ENCODE peak calls at places on chromosomes 2 and 18, in ten cellular contexts. V, Y, C, M, W, K, Z, P, I and J are unnamed samples.
A peak's percentile ranks its signal among the peaks of the same experiment; 100 is the strongest.

GRCh38 chr2:115122701-115123100 is 680.3 kb downstream of the DPP10 start:
- DNase-seq in I (no peak), K (no peak), C (no peak), W (no peak), Y (no peak), M (no peak), P (no peak), Z (no peak), V (no peak), J (no peak)

GRCh38 chr2:148021059-148021985 is at the start of gene MBD5:
- DNase-seq in I (peak; percentile 23), V (peak; percentile 26), Y (peak; percentile 21), W (peak; percentile 37), C (peak; percentile 17), K (peak; percentile 14), P (peak; percentile 88), Z (peak; percentile 46), M (peak; percentile 67), J (peak; percentile 2)

GRCh38 chr2:5849596-5849995 is 157.4 kb downstream of the SOX11 start:
- DNase-seq in M (no peak), C (no peak), I (no peak), V (no peak), Z (no peak), Y (no peak), W (no peak), P (no peak), K (no peak), J (no peak)

GRCh38 chr2:95269036-95269680 is 5.1 kb upstream of the PROM2 start:
- DNase-seq in K (no peak), P (peak; percentile 53), Y (no peak), I (no peak), Z (no peak), C (no peak), V (no peak), W (peak; percentile 18), M (no peak), J (no peak)

GRCh38 chr2:111202266-111203040 is 81.7 kb downstream of the BCL2L11 start:
- DNase-seq in Y (no peak), V (no peak), C (no peak), K (no peak), W (no peak), Z (no peak), M (peak; percentile 91), I (no peak), P (no peak), J (no peak)

GRCh38 chr2:1767939-1768691 is 23.8 kb upstream of the PXDN start:
- DNase-seq in Z (no peak), I (no peak), P (no peak), K (no peak), Y (no peak), C (no peak), W (peak; percentile 22), V (no peak), M (no peak), J (no peak)

GRCh38 chr2:96839288-96839874 is 4.4 kb downstream of the ANKRD23 start:
- DNase-seq in M (no peak), V (no peak), W (peak; percentile 82), C (no peak), Y (peak; percentile 82), P (peak; percentile 96), Z (peak; percentile 85), I (peak; percentile 93), K (no peak), J (no peak)

GRCh38 chr2:46010925-46011490 is 286.2 kb upstream of the EPAS1 start:
- DNase-seq in V (peak; percentile 72), Z (no peak), M (peak; percentile 72), P (no peak), K (no peak), Y (no peak), I (no peak), C (no peak), W (no peak), J (no peak)

GRCh38 chr2:171522057-171522803 is at the start of gene CYBRD1:
- DNase-seq in K (peak; percentile 83), M (peak; percentile 71), P (peak; percentile 86), V (peak; percentile 78), C (peak; percentile 92), I (peak; percentile 95), Y (peak; percentile 47), Z (peak; percentile 80), W (peak; percentile 83), J (no peak)

GRCh38 chr2:171521361-171522056 is 765 bp upstream of the CYBRD1 start:
- DNase-seq in I (no peak), Z (no peak), K (no peak), W (no peak), V (peak; percentile 27), P (no peak), Y (no peak), M (peak; percentile 8), C (no peak), J (no peak)

GRCh38 chr2:171522804-171523338 is 597 bp downstream of the CYBRD1 start:
- DNase-seq in C (peak; percentile 75), W (no peak), Z (peak; percentile 32), M (no peak), V (no peak), K (peak; percentile 21), Y (no peak), P (peak; percentile 81), I (peak; percentile 89), J (no peak)

GRCh38 chr2:171523969-171524401 is 1.7 kb downstream of the CYBRD1 start:
- DNase-seq in V (no peak), Y (peak; percentile 55), W (no peak), Z (no peak), C (no peak), K (peak; percentile 44), P (no peak), I (no peak), M (no peak), J (no peak)

GRCh38 chr2:171523339-171523931 is 1.2 kb downstream of the CYBRD1 start:
- DNase-seq in P (peak; percentile 87), V (peak; percentile 72), W (peak; percentile 63), Y (peak; percentile 74), C (peak; percentile 67), K (peak; percentile 76), Z (peak; percentile 71), M (peak; percentile 87), I (peak; percentile 91), J (no peak)
- H3K27ac ChIP-seq in P (peak overlapping the region; percentile 81), V (peak overlapping the region; percentile 72), W (peak overlapping the region; percentile 93), Y (peak overlapping the region; percentile 97), C (peak overlapping the region; percentile 92), K (peak overlapping the region; percentile 93), Z (peak overlapping the region; percentile 87), M (peak overlapping the region; percentile 52), I (peak overlapping the region; percentile 96), J (no peak overlapping the region)

GRCh38 chr2:224584111-224584764 is 925 bp downstream of the CUL3 start:
- DNase-seq in Y (no peak), Z (peak; percentile 36), W (peak; percentile 36), C (no peak), K (peak; percentile 6), I (no peak), V (peak; percentile 30), M (peak; percentile 56), P (peak; percentile 88), J (no peak)
- TF ChIP-seq POLR2AphosphoS5 in Y (no peak), Z (no peak), W (no peak), C (no peak), K (no peak), I (no peak), V (no peak), M (no peak), P (no peak), J (no peak)

GRCh38 chr2:152507941-152508340 is 173.0 kb downstream of the FMNL2 start:
- DNase-seq in C (no peak), Y (no peak), P (no peak), I (no peak), Z (no peak), V (no peak), K (no peak), M (no peak), W (no peak), J (no peak)

GRCh38 chr2:152504618-152505017 is 169.6 kb downstream of the FMNL2 start:
- DNase-seq in I (no peak), P (no peak), Y (no peak), V (no peak), K (no peak), W (no peak), C (no peak), M (no peak), Z (no peak), J (peak; percentile 53)

GRCh38 chr2:152505495-152505906 is 170.5 kb downstream of the FMNL2 start:
- DNase-seq in V (no peak), M (peak; percentile 82), Y (no peak), I (no peak), C (peak; percentile 29), W (no peak), K (no peak), Z (no peak), P (no peak), J (peak; percentile 92)

GRCh38 chr2:152508446-152508845 is 173.5 kb downstream of the FMNL2 start:
- DNase-seq in C (no peak), P (no peak), Y (no peak), Z (no peak), M (peak; percentile 83), W (no peak), I (no peak), K (no peak), V (no peak), J (no peak)

DNA sequence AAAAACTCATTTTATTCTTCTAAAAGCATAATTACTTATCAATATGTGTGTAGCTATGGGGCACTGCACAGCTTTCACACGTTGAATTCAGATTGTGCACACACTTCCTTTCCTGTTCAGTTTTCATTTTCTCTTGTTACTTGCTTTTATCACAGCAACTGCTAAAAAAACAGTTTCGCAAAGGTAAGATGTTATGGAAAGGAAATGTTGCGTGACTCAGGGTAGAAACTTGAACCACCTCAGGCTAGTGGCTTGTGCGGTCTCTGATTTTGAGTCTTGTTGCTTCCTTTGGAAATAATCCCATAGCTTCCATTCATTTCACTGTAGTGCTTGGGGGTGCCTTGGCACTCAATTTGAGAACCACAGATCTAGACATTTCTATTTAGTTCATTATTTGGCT is 171.9 kb downstream of the FMNL2 start:
- DNase-seq in Y (no peak), W (no peak), P (no peak), I (no peak), M (peak; percentile 81), C (no peak), Z (no peak), V (no peak), K (no peak), J (peak; percentile 79)
- H3K27ac ChIP-seq in Y (no peak overlapping the region), W (no peak overlapping the region), P (no peak overlapping the region), I (no peak overlapping the region), M (peak overlapping the region; percentile 41), C (no peak overlapping the region), Z (no peak overlapping the region), V (no peak overlapping the region), K (no peak overlapping the region), J (peak overlapping the region; percentile 98)

DNA sequence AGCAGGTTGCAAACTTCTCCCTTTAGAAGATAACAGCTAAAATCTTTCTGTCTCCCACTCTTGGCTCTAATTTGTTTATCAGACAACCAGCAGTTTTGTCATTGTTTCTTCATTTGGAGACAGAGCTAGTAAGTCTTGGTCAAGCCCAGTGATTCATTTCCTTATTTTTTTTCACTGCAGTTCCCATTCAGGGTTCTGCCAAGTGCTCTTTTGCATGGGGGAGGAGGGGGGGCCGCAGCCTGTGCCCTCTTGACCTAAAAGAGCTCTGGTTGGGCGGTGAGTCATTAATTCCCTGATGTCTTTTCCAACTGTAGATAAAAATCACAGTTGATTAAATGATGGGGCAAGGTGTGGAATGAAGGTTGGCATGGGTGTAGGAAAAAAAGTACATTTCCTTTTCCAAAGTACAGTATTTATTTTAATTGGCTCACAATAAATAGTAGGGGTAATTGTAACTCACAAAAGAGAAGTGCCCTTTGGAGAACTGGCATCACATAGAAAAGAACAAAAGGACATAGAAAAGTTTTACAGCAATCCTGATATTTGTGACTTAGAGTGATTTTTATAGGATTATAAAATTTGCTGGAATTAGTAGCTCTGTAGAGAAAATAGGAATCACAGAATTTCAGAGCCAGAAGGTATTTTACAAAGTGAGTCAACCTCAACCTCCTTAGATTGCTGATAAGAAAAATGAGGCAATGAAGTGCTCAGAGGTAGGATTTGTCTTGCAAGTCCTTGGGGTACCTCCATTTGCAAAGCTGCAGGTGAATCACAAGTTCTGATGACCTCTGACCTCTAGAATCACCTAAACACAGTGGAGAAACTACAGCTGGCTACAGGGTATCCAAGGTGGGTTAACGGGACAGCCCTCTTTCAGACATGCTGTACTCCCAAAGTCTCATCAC is 133.5 kb downstream of the SOCS6 start:
- DNase-seq in K (peak; percentile 34), C (no peak), P (no peak), W (peak; percentile 80), V (no peak), I (no peak), Z (peak; percentile 68), Y (peak; percentile 90), M (peak; percentile 99), J (peak; percentile 85)
- TF ChIP-seq POLR2AphosphoS5 in K (peak; percentile 33), C (no peak), P (no peak), W (no peak), V (peak; percentile 83), I (peak; percentile 73), Z (peak; percentile 44), Y (no peak), M (peak; percentile 81), J (peak; percentile 35)